ENCODE peak calls at places on chromosomes 13 and 19, in six cellular contexts. C is A549, U is body of pancreas, F is adrenal gland, T is tibial nerve, I is ovary. P is an unnamed sample.

GRCh38 chr13:25018729-25019115 is 77.2 kb upstream of the PABPC3 start:
- DNase-seq in C (peak; percentile 46), U (no peak), F (no peak), T (no peak), I (no peak), P (no peak)

GRCh38 chr19:6532244-6532999 is 1.6 kb downstream of the TNFSF9 start:
- DNase-seq in C (peak; percentile 45), U (no peak), F (no peak), T (no peak), I (no peak), P (no peak)

GRCh38 chr13:27960362-27961226 is 8.5 kb downstream of the CDX2 start:
- DNase-seq in C (peak; percentile 87), U (peak; percentile 87), F (no peak), T (no peak), I (peak; percentile 45), P (no peak)

GRCh38 chr13:51096131-51096530 is 14.9 kb downstream of the C13orf42 start:
- DNase-seq in C (no peak), U (no peak), F (no peak), T (no peak), I (no peak), P (no peak)

GRCh38 chr19:42313096-42313839 is at the start of gene TMEM145:
- DNase-seq in C (peak; percentile 67), U (peak; percentile 61), F (peak; percentile 51), T (no peak), I (peak; percentile 65), P (no peak)

GRCh38 chr13:99572131-99572530 is 70.9 kb downstream of the TM9SF2 start:
- DNase-seq in C (no peak), U (no peak), F (no peak), T (no peak), I (no peak), P (no peak)

GRCh38 chr13:39217471-39217870 is 179.2 kb downstream of the NHLRC3 start:
- DNase-seq in C (no peak), U (no peak), F (no peak), T (no peak), I (no peak), P (no peak)

GRCh38 chr19:5498817-5499535 is 43.8 kb downstream of the ZNRF4 start:
- DNase-seq in C (no peak), U (no peak), F (no peak), T (no peak), I (no peak), P (no peak)

GRCh38 chr19:15368051-15368632 is 11.4 kb downstream of the AKAP8 start:
- DNase-seq in C (no peak), U (no peak), F (no peak), T (no peak), I (no peak), P (no peak)

GRCh38 chr13:21061077-21061945 is at the start of gene LATS2:
- DNase-seq in C (peak; percentile 89), U (peak; percentile 95), F (peak; percentile 94), T (peak; percentile 96), I (peak; percentile 99), P (peak; percentile 96)

GRCh38 chr13:39016789-39017188 is 21.1 kb downstream of the PROSER1 start:
- DNase-seq in C (peak; percentile 29), U (no peak), F (no peak), T (no peak), I (no peak), P (no peak)

GRCh38 chr19:52191951-52192350 is 2.1 kb downstream of the PPP2R1A start:
- DNase-seq in C (no peak), U (no peak), F (no peak), T (no peak), I (no peak), P (peak; percentile 38)

DNA sequence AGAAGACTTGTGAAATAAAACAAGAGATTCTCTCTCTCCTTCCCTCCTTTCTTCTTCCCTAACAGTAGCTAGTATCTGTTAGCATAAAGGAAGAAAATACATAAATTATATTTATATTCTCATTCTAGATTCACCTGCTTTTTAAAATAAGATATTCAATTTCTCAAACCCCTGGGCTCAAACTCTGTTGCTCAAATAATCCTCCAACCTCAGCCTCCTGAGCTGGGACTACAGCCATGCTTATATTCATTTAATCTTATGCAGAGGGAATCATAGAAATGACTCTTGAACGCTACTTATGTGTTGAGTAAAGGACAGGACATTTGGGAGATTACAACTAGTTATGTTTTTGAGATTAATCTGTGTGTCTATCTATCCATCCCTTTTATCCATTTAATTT is 56.2 kb downstream of the GPC5 start:
- DNase-seq in C (no peak), U (no peak), F (no peak), T (no peak), I (no peak), P (no peak)
- H3K27ac ChIP-seq in C (no peak overlapping the region), U (no peak overlapping the region), F (no peak overlapping the region), T (no peak overlapping the region), I (no peak overlapping the region), P (no peak overlapping the region)

GRCh38 chr13:97284558-97284957 is 62.4 kb downstream of the MBNL2 start:
- DNase-seq in C (no peak), U (no peak), F (no peak), T (no peak), I (no peak), P (no peak)
- H3K4me1 ChIP-seq in C (peaks cover 54% of the 10 kb centered on the region), U (peaks cover 43% of the 10 kb centered on the region), F (peaks cover 70% of the 10 kb centered on the region), T (peaks cover 25% of the 10 kb centered on the region), I (peaks cover 15% of the 10 kb centered on the region), P (peaks cover 84% of the 10 kb centered on the region)

DNA sequence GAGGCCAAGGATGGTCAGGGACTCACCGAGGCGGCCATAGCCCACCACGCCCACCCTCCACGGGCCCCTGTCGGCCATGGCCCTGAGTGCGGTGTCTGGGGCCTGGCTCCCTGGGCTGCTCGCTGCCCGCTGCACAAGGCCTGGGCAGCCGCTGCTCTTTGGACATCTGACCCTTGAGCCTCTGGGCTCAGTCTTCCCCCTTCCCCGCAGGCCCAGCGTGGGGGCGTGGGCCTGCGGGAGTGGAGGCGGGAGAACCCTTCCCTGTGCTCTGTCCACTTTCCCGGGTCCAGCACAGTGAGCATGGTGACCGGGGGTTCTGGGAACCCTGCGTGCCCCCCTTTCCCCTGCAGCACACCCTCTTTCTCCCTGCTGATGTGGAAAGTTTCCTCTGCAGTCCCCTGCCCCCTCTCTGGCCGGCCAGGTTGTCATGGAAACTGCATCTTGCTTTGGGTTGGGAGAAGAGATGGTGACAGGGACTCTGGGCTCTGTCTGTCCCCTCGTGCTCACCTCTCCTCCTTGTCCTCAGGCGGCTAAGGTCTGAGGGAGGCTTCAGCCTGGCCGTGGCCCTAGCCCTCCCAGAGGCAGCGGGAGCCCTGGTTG is at the start of gene ASPDH:
- DNase-seq in C (no peak), U (no peak), F (no peak), T (no peak), I (no peak), P (no peak)
- TF ChIP-seq POLR2A in C (no peak), U (no peak), F (no peak), T (no peak), I (no peak), P (no peak)

DNA sequence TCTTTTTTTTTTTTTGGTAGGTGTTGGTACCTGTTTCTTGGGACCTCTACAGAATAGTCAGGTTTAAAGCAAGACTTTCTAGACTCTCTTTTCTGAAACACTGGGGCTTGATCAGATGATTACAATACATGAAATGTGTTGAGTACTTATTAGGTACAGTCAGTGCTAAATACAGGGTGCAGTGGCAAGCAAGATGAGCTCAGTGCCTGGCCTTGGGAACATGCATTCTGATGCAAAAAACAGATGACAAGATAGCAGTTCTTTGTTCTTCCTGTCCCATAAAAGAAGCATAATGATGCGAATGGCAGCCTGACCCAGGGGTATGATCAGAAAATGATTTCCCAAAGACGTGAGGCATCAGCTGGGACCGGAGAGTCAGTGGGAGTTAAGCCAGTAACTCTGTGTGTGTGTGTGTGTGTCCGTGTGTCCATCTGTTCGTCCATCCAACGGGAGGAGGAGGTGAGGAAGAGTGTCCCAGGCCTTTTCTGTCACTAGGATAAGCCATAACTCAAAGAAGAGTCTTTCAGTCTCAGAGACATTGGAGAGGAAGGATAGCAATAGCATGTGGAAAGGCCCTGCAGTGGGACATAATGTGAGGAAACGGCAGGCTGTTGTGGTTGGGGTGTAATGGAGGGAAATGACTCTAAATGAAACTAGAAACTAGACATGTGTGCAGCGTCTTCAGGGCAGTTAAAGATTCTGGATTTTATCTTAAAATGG is 32.2 kb downstream of the SLAIN1 start:
- DNase-seq in C (no peak), U (no peak), F (peak; percentile 15), T (no peak), I (no peak), P (no peak)
- H3K27ac ChIP-seq in C (no peak overlapping the region), U (no peak overlapping the region), F (no peak overlapping the region), T (no peak overlapping the region), I (no peak overlapping the region), P (no peak overlapping the region)

DNA sequence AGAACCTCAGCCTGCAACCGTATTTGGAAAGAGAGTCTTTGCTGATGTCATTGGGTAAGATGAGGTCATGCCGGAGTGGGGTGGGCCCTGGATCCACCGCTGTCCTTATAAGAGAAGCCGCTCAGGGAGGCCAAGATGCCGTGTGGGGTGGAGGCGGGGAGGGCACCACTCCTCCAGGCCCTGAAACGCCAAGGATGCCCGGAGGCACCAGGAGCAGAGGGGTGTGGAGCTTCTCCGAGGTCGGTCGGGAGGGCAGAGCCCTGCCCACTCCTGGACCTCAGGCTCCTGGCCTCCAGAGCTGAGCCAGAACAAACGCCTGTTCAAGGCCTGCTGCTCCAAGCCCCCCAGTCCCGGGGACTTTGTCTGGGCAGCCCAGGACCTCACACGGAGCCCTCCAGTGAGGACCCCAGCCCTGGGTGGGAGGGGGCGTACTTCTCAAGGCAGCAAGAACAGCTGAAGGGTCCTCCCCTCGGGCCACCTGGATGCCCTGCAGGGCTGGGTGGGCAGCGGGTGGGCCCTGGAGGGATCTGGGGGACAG is 29.9 kb downstream of the PIP5K1C start:
- DNase-seq in C (peak; percentile 77), U (peak; percentile 47), F (peak; percentile 35), T (peak; percentile 81), I (peak; percentile 87), P (peak; percentile 73)
- H3K4me1 ChIP-seq in C (peaks cover 19% of the 10 kb centered on the region), U (peaks cover 12% of the 10 kb centered on the region), F (peaks cover 41% of the 10 kb centered on the region), T (peaks cover 45% of the 10 kb centered on the region), I (peaks cover 18% of the 10 kb centered on the region), P (peaks cover 34% of the 10 kb centered on the region)

GRCh38 chr19:39824143-39825092 is 9.5 kb downstream of the DYRK1B start:
- DNase-seq in C (no peak), U (peak; percentile 94), F (peak; percentile 94), T (peak; percentile 83), I (peak; percentile 86), P (peak; percentile 95)
- TF ChIP-seq POLR2A in C (no peak), U (peak; percentile 35), F (peak; percentile 81), T (peak; percentile 33), I (no peak), P (peak; percentile 92)

DNA sequence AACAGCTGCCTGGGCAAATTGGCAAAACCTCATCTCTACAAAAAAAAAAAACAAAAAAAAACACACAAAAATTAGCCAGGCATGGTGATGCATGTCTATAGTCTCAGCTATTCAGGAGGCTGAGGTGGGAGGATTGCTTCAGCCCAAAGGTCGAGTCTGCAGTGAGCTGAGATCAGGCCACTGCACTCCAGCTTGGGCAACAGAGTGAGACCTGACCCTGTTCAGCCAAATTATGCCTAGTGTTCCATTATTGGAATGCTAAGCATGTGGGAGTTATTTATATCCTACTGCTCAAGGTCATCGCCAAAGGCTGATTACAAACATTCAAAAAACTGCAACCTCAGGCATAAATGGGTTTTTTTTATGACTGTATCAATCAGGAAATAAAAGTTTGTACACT is 1251.0 kb upstream of the PCDH9 start:
- DNase-seq in C (no peak), U (peak; percentile 13), F (no peak), T (no peak), I (no peak), P (no peak)
- H3K27ac ChIP-seq in C (no peak overlapping the region), U (no peak overlapping the region), F (no peak overlapping the region), T (no peak overlapping the region), I (no peak overlapping the region), P (no peak overlapping the region)

P was measured in gastrocnemius medialis.